ENCODE peak calls at places on chromosomes 13 and 19, in eight cellular contexts. I is HTR-8/SVneo; B is stimulated activated naive B cell treated with anti-CD40 and anti-IgM and Interleukin-4, amounts not matched to agents 10 μg/mL and 1 μg/mL and 100 μg/mL, for 72 hours; P is RCC 7860; N is MV-4-11; H is esophagus squamous epithelium; Z is aorta; A is IMR-90. D is an unnamed sample.

GRCh38 chr13:20356437-20356836 is 124.3 kb upstream of the GJB6 start:
- DNase-seq in A (no peak), I (no peak), B (no peak), H (no peak), N (no peak), Z (no peak), P (no peak), D (no peak)

GRCh38 chr13:31476266-31476665 is 263.1 kb upstream of the RXFP2 start:
- DNase-seq in N (no peak), Z (no peak), B (no peak), I (no peak), H (no peak), P (peak; percentile 10), A (peak; percentile 85), D (peak; percentile 88)

GRCh38 chr13:113366031-113366588 is 2.2 kb upstream of the GRTP1 start:
- DNase-seq in P (no peak), Z (no peak), I (no peak), B (no peak), N (no peak), A (peak; percentile 18), H (no peak), D (no peak)

GRCh38 chr13:36681894-36682624 is 8.2 kb downstream of the SERTM1 start:
- DNase-seq in Z (no peak), H (no peak), B (no peak), I (no peak), N (no peak), A (no peak), P (no peak), D (no peak)

GRCh38 chr13:25493930-25494707 is 122.3 kb downstream of the ATP8A2 start:
- DNase-seq in I (no peak), Z (no peak), A (no peak), H (no peak), N (no peak), B (no peak), P (no peak), D (no peak)

GRCh38 chr19:13842294-13843103 is 34.4 kb upstream of the NANOS3 start:
- DNase-seq in N (peak; percentile 43), I (no peak), A (peak; percentile 65), P (peak; percentile 44), H (no peak), Z (peak; percentile 92), B (peak; percentile 62), D (no peak)

GRCh38 chr19:19627442-19627715 is 641 bp downstream of the LPAR2 start:
- DNase-seq in A (no peak), N (no peak), I (no peak), H (no peak), Z (no peak), B (no peak), P (no peak), D (no peak)

GRCh38 chr19:17902701-17903100 is 30.1 kb upstream of the CCDC124 start:
- DNase-seq in H (no peak), Z (no peak), B (no peak), I (peak; percentile 67), A (peak; percentile 50), P (no peak), N (peak; percentile 30), D (peak; percentile 11)

GRCh38 chr19:4913996-4914735 is 4.9 kb downstream of the UHRF1 start:
- DNase-seq in Z (no peak), N (no peak), B (no peak), H (no peak), P (no peak), I (no peak), A (peak; percentile 18), D (no peak)

GRCh38 chr19:18599485-18599884 is 7.1 kb downstream of the CRLF1 start:
- DNase-seq in Z (no peak), N (no peak), A (no peak), P (no peak), B (no peak), I (no peak), H (no peak), D (no peak)

GRCh38 chr13:23867027-23867491 is 22.1 kb downstream of the MIPEP start:
- DNase-seq in Z (no peak), B (no peak), I (no peak), A (peak; percentile 85), H (no peak), N (no peak), P (peak; percentile 47), D (peak; percentile 64)